ENCODE peak calls at places on chromosomes 7 and 10, in six cellular contexts. One of them, this sample, is unnamed. For H3K9me3 and H3K4me1, the result is how much of the 10 kb centered on the place peaks cover.

GRCh38 chr7:13903997-13904396 is 85.5 kb downstream of the ETV1 start:
- DNase-seq in MM.1S: no peak
- DNase-seq in pancreas: no peak
- DNase-seq in naive thymus-derived CD4-positive, alpha-beta T cell: no peak
- DNase-seq in psoas muscle: no peak
- DNase-seq in GM23248: peak
- DNase-seq in this sample: no peak

GRCh38 chr7:138886501-138886917 is 88.5 kb upstream of the ATP6V0A4 start:
- DNase-seq in MM.1S: peak
- DNase-seq in pancreas: no peak
- DNase-seq in naive thymus-derived CD4-positive, alpha-beta T cell: no peak
- DNase-seq in psoas muscle: no peak
- DNase-seq in GM23248: peak
- DNase-seq in this sample: peak

GRCh38 chr7:129664029-129665012 is 52.8 kb downstream of the NRF1 start:
- DNase-seq in MM.1S: peak
- DNase-seq in pancreas: no peak
- DNase-seq in naive thymus-derived CD4-positive, alpha-beta T cell: no peak
- DNase-seq in psoas muscle: no peak
- DNase-seq in GM23248: peak
- DNase-seq in this sample: no peak

GRCh38 chr10:47288236-47288635 is 11.8 kb upstream of the GDF10 start:
- DNase-seq in MM.1S: no peak
- DNase-seq in pancreas: no peak
- DNase-seq in naive thymus-derived CD4-positive, alpha-beta T cell: no peak
- DNase-seq in psoas muscle: no peak
- DNase-seq in GM23248: no peak
- DNase-seq in this sample: no peak

GRCh38 chr7:117123311-117123926 is 170.1 kb downstream of the ST7 start:
- DNase-seq in MM.1S: no peak
- DNase-seq in pancreas: no peak
- DNase-seq in naive thymus-derived CD4-positive, alpha-beta T cell: no peak
- DNase-seq in psoas muscle: no peak
- DNase-seq in GM23248: no peak
- DNase-seq in this sample: no peak

GRCh38 chr10:75191821-75192568 is 18.6 kb upstream of the VDAC2 start:
- DNase-seq in MM.1S: no peak
- DNase-seq in pancreas: peak
- DNase-seq in naive thymus-derived CD4-positive, alpha-beta T cell: no peak
- DNase-seq in psoas muscle: peak
- DNase-seq in GM23248: peak
- DNase-seq in this sample: no peak

GRCh38 chr10:100470367-100470766 is 7.6 kb downstream of the WNT8B start:
- DNase-seq in MM.1S: no peak
- DNase-seq in pancreas: no peak
- DNase-seq in naive thymus-derived CD4-positive, alpha-beta T cell: no peak
- DNase-seq in psoas muscle: no peak
- DNase-seq in GM23248: peak
- DNase-seq in this sample: no peak

GRCh38 chr7:85516675-85517074 is 329.8 kb upstream of the SEMA3D start:
- DNase-seq in MM.1S: no peak
- DNase-seq in pancreas: no peak
- DNase-seq in naive thymus-derived CD4-positive, alpha-beta T cell: no peak
- DNase-seq in psoas muscle: no peak
- DNase-seq in GM23248: peak
- DNase-seq in this sample: no peak

GRCh38 chr10:26755443-26755903 is 58.0 kb downstream of the PDSS1 start:
- DNase-seq in MM.1S: peak
- DNase-seq in pancreas: no peak
- DNase-seq in naive thymus-derived CD4-positive, alpha-beta T cell: no peak
- DNase-seq in psoas muscle: no peak
- DNase-seq in GM23248: peak
- DNase-seq in this sample: no peak

GRCh38 chr7:650339-651031 is 76.0 kb upstream of the DNAAF5 start:
- DNase-seq in MM.1S: no peak
- DNase-seq in pancreas: no peak
- DNase-seq in naive thymus-derived CD4-positive, alpha-beta T cell: no peak
- DNase-seq in psoas muscle: peak
- DNase-seq in GM23248: no peak
- DNase-seq in this sample: no peak

GRCh38 chr10:106682175-106682574 is 482.3 kb downstream of the SORCS1 start:
- DNase-seq in MM.1S: peak
- DNase-seq in pancreas: no peak
- DNase-seq in naive thymus-derived CD4-positive, alpha-beta T cell: no peak
- DNase-seq in psoas muscle: no peak
- DNase-seq in GM23248: peak
- DNase-seq in this sample: no peak

GRCh38 chr7:155810607-155811559 is 1.4 kb downstream of the SHH start:
- DNase-seq in MM.1S: no peak
- DNase-seq in pancreas: no peak
- DNase-seq in naive thymus-derived CD4-positive, alpha-beta T cell: no peak
- DNase-seq in psoas muscle: no peak
- DNase-seq in GM23248: no peak
- DNase-seq in this sample: no peak

GRCh38 chr10:13718820-13719219 is 132.1 kb downstream of the PRPF18 start:
- DNase-seq in MM.1S: no peak
- DNase-seq in pancreas: no peak
- DNase-seq in naive thymus-derived CD4-positive, alpha-beta T cell: no peak
- DNase-seq in psoas muscle: no peak
- DNase-seq in GM23248: no peak
- DNase-seq in this sample: no peak

GRCh38 chr7:144500225-144500624 is 96.7 kb upstream of the NOBOX start:
- DNase-seq in MM.1S: no peak
- DNase-seq in pancreas: no peak
- DNase-seq in naive thymus-derived CD4-positive, alpha-beta T cell: no peak
- DNase-seq in psoas muscle: no peak
- DNase-seq in GM23248: no peak
- DNase-seq in this sample: no peak

GRCh38 chr7:80361948-80362347 is 149.9 kb downstream of the GNAT3 start:
- DNase-seq in MM.1S: no peak
- DNase-seq in pancreas: no peak
- DNase-seq in naive thymus-derived CD4-positive, alpha-beta T cell: no peak
- DNase-seq in psoas muscle: no peak
- DNase-seq in GM23248: no peak
- DNase-seq in this sample: no peak

GRCh38 chr7:149869867-149870266 is 3.9 kb upstream of the ATP6V0E2 start:
- DNase-seq in MM.1S: peak
- DNase-seq in pancreas: no peak
- DNase-seq in naive thymus-derived CD4-positive, alpha-beta T cell: no peak
- DNase-seq in psoas muscle: no peak
- DNase-seq in GM23248: no peak
- DNase-seq in this sample: peak

GRCh38 chr10:6197274-6197673 is 5.5 kb upstream of the PFKFB3 start:
- DNase-seq in MM.1S: no peak
- DNase-seq in pancreas: no peak
- DNase-seq in naive thymus-derived CD4-positive, alpha-beta T cell: no peak
- DNase-seq in psoas muscle: no peak
- DNase-seq in GM23248: peak
- DNase-seq in this sample: no peak

GRCh38 chr10:8064436-8064835 is 9.9 kb downstream of the GATA3 start:
- DNase-seq in MM.1S: no peak
- DNase-seq in pancreas: no peak
- DNase-seq in naive thymus-derived CD4-positive, alpha-beta T cell: no peak
- DNase-seq in psoas muscle: no peak
- DNase-seq in GM23248: no peak
- DNase-seq in this sample: no peak
- H3K4me3 ChIP-seq in MM.1S: no peak
- H3K4me3 ChIP-seq in pancreas: no peak
- H3K4me3 ChIP-seq in naive thymus-derived CD4-positive, alpha-beta T cell: no peak
- H3K4me3 ChIP-seq in psoas muscle: no peak
- H3K4me3 ChIP-seq in GM23248: no peak
- H3K4me3 ChIP-seq in this sample: no peak

DNA sequence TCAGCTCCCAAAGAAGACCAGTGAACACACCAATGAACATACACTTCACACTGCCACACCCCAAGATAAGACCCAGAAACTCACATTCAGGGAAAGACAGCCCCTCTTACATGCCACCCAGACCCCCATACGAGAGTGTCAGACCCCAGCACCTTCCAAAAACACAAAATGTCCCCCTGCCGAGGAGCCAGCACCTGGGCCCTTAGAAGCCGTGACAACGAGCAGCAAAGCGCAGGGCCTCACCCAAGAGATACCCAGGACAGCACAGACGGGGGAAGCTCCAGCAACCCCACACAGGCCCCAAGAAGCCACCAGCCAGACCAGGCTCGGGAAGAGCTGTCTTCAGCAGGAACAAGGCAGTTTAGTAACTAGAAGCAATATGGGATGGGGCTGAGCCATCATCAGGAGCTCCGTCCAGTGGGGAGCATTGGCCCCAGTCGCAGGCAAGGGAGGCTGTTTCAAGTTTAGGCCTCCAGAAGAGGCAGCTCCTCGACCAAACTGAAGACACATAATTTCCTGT is 243.6 kb downstream of the PTPRN2 start:
- DNase-seq in MM.1S: no peak
- DNase-seq in pancreas: no peak
- DNase-seq in naive thymus-derived CD4-positive, alpha-beta T cell: no peak
- DNase-seq in psoas muscle: no peak
- DNase-seq in GM23248: no peak
- DNase-seq in this sample: no peak
- H3K9me3 ChIP-seq in MM.1S: under half
- H3K9me3 ChIP-seq in pancreas: under half
- H3K9me3 ChIP-seq in naive thymus-derived CD4-positive, alpha-beta T cell: under half
- H3K9me3 ChIP-seq in psoas muscle: under half
- H3K9me3 ChIP-seq in GM23248: under half
- H3K9me3 ChIP-seq in this sample: under half

GRCh38 chr10:95770084-95770720 is 14.2 kb downstream of the ENTPD1 start:
- DNase-seq in MM.1S: no peak
- DNase-seq in pancreas: no peak
- DNase-seq in naive thymus-derived CD4-positive, alpha-beta T cell: no peak
- DNase-seq in psoas muscle: no peak
- DNase-seq in GM23248: no peak
- DNase-seq in this sample: no peak

DNA sequence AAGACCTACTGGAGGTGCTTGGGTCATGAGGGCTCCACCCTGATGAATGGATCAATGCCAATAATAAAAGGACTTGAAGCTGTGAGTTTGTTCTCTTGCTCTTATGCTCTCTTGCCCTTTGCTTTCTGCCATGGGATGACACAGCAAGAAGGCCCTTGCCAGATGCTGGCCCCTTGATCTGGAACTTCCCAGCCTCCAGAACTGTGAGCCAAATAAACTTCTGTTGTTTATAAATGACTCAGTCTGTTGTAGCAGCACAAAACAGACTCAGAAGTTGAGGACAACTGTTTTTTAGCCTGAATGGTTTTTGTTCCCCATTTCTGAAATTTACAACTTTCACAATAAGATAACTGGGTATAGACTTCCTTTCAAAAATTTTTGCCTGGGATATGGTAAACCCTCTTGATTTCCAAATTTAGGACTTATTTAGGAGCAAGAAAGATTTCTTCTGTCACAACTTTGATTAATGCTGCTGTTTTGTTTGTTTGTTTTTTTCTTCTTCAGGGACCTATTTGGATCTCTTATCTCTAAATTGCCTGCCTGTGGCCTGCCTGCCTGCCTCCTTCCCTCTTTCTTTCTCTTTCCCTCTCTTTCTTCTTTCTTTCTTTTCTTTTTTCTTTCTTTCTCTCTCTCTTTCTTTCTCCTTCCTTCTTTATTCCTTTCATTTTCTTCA is 12.1 kb downstream of the ENTPD1 start:
- DNase-seq in MM.1S: no peak
- DNase-seq in pancreas: no peak
- DNase-seq in naive thymus-derived CD4-positive, alpha-beta T cell: no peak
- DNase-seq in psoas muscle: peak
- DNase-seq in GM23248: peak
- DNase-seq in this sample: no peak
- H3K4me1 ChIP-seq in MM.1S: under half
- H3K4me1 ChIP-seq in pancreas: under half
- H3K4me1 ChIP-seq in naive thymus-derived CD4-positive, alpha-beta T cell: under half
- H3K4me1 ChIP-seq in psoas muscle: under half
- H3K4me1 ChIP-seq in GM23248: under half
- H3K4me1 ChIP-seq in this sample: under half

GRCh38 chr7:6243168-6243567 is 29.3 kb downstream of the CYTH3 start:
- DNase-seq in MM.1S: no peak
- DNase-seq in pancreas: no peak
- DNase-seq in naive thymus-derived CD4-positive, alpha-beta T cell: no peak
- DNase-seq in psoas muscle: no peak
- DNase-seq in GM23248: no peak
- DNase-seq in this sample: no peak
- H3K4me3 ChIP-seq in MM.1S: no peak
- H3K4me3 ChIP-seq in pancreas: no peak
- H3K4me3 ChIP-seq in naive thymus-derived CD4-positive, alpha-beta T cell: no peak
- H3K4me3 ChIP-seq in psoas muscle: no peak
- H3K4me3 ChIP-seq in GM23248: no peak
- H3K4me3 ChIP-seq in this sample: no peak

GRCh38 chr7:158309844-158310763 is 277.5 kb downstream of the PTPRN2 start:
- DNase-seq in MM.1S: no peak
- DNase-seq in pancreas: no peak
- DNase-seq in naive thymus-derived CD4-positive, alpha-beta T cell: no peak
- DNase-seq in psoas muscle: no peak
- DNase-seq in GM23248: no peak
- DNase-seq in this sample: no peak
- H3K9me3 ChIP-seq in MM.1S: under half
- H3K9me3 ChIP-seq in pancreas: under half
- H3K9me3 ChIP-seq in naive thymus-derived CD4-positive, alpha-beta T cell: under half
- H3K9me3 ChIP-seq in psoas muscle: under half
- H3K9me3 ChIP-seq in GM23248: under half
- H3K9me3 ChIP-seq in this sample: under half

DNA sequence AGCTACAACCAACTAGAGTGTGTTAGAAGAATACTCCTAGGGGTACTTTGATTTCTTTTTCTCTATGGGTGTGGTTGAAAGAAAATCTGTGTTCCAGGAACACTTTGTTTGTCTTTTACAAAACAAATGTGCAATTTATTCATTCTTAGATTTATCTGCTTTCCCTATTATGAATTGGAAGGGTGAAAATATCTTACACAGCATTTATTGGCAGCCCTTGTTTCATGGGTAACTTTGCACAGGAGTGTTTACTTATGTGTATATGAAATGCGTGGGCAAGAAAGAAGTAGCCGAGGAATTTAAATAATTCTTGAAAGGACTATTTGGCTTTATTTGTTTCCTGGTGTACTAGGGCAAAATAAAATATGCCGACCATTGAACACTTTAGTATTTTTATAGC is 93.6 kb downstream of the ARID5B start:
- DNase-seq in MM.1S: no peak
- DNase-seq in pancreas: no peak
- DNase-seq in naive thymus-derived CD4-positive, alpha-beta T cell: no peak
- DNase-seq in psoas muscle: no peak
- DNase-seq in GM23248: no peak
- DNase-seq in this sample: no peak
- H3K4me1 ChIP-seq in MM.1S: under half
- H3K4me1 ChIP-seq in pancreas: under half
- H3K4me1 ChIP-seq in naive thymus-derived CD4-positive, alpha-beta T cell: under half
- H3K4me1 ChIP-seq in psoas muscle: under half
- H3K4me1 ChIP-seq in GM23248: under half
- H3K4me1 ChIP-seq in this sample: under half

DNA sequence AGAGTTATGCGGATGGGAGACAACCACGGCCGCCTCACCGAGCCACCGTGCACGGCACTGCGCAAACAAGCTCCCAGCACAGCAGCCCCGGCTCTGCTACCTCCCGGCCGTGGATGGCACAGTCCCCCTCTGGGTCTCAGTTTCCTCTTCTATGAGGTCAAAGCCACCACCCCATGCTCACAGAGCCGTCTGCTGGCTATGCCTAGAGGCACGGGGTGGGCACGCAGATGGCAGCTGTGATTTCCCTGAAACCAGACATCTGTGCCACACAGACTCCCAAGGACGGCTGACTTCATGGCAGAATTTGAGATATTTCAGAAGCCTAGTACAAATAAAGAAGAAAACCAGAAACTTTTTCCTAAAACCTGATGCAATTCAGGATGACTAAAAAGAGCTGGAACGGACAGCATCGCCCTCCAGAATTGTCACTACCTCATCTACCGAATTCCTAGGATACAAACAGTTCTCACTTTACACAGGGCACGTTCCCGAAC is 73.2 kb downstream of the AMZ1 start:
- DNase-seq in MM.1S: no peak
- DNase-seq in pancreas: no peak
- DNase-seq in naive thymus-derived CD4-positive, alpha-beta T cell: no peak
- DNase-seq in psoas muscle: no peak
- DNase-seq in GM23248: peak
- DNase-seq in this sample: no peak
- H3K4me3 ChIP-seq in MM.1S: no peak
- H3K4me3 ChIP-seq in pancreas: no peak
- H3K4me3 ChIP-seq in naive thymus-derived CD4-positive, alpha-beta T cell: no peak
- H3K4me3 ChIP-seq in psoas muscle: peak
- H3K4me3 ChIP-seq in GM23248: no peak
- H3K4me3 ChIP-seq in this sample: no peak